ENCODE peak calls at places on chromosomes 16 and 17, in eight cellular contexts. J is esophagus squamous epithelium, G is tibial nerve, Z is sigmoid colon, A is transverse colon, L is body of pancreas, F is uterus, I is heart left ventricle. S is an unnamed sample. For H3K27me3, the result is how much of the 10 kb centered on the place peaks cover.

GRCh38 chr17:78684026-78684425 is 98.0 kb downstream of the CYTH1 start:
- DNase-seq in J (no peak), G (no peak), Z (no peak), A (no peak), L (no peak), F (no peak), I (no peak), S (no peak)

GRCh38 chr17:67066717-67067116 is 22.4 kb downstream of the CACNG1 start:
- DNase-seq in J (no peak), G (no peak), Z (no peak), A (no peak), L (no peak), F (no peak), I (no peak), S (no peak)

GRCh38 chr16:75087040-75087979 is 29.3 kb downstream of the LDHD start:
- DNase-seq in J (no peak), G (no peak), Z (peak), A (peak), L (no peak), F (no peak), I (peak), S (no peak)

GRCh38 chr17:1154704-1155103 is 25.1 kb downstream of the ABR start:
- DNase-seq in J (no peak), G (no peak), Z (no peak), A (no peak), L (no peak), F (no peak), I (no peak), S (no peak)

GRCh38 chr17:59601130-59601529 is 18.6 kb upstream of the CLTC start:
- DNase-seq in J (no peak), G (no peak), Z (no peak), A (no peak), L (no peak), F (no peak), I (no peak), S (no peak)

GRCh38 chr17:3167574-3167973 is 29.7 kb upstream of the OR1A2 start:
- DNase-seq in J (no peak), G (no peak), Z (no peak), A (no peak), L (no peak), F (no peak), I (no peak), S (no peak)

GRCh38 chr16:31505483-31505882 is 2.7 kb downstream of the RUSF1 start:
- DNase-seq in J (no peak), G (no peak), Z (no peak), A (no peak), L (no peak), F (no peak), I (no peak), S (no peak)

GRCh38 chr16:49649013-49649785 is 206.7 kb downstream of the ZNF423 start:
- DNase-seq in J (no peak), G (no peak), Z (no peak), A (no peak), L (no peak), F (no peak), I (no peak), S (no peak)

GRCh38 chr16:62068747-62069146 is 32.5 kb upstream of the CDH8 start:
- DNase-seq in J (no peak), G (no peak), Z (no peak), A (no peak), L (no peak), F (no peak), I (no peak), S (no peak)

GRCh38 chr17:5209396-5209795 is 17.7 kb upstream of the ZNF594 start:
- DNase-seq in J (no peak), G (no peak), Z (no peak), A (no peak), L (no peak), F (no peak), I (no peak), S (peak)

GRCh38 chr17:80294210-80294609 is 33.6 kb downstream of the RNF213 start:
- DNase-seq in J (no peak), G (no peak), Z (no peak), A (peak), L (no peak), F (no peak), I (no peak), S (peak)

GRCh38 chr17:82214012-82214628 is 1.5 kb upstream of the CCDC57 start:
- DNase-seq in J (no peak), G (no peak), Z (no peak), A (no peak), L (no peak), F (no peak), I (peak), S (peak)

GRCh38 chr17:73719588-73720071 is 75.4 kb upstream of the SDK2 start:
- DNase-seq in J (no peak), G (peak), Z (peak), A (peak), L (no peak), F (no peak), I (peak), S (peak)

GRCh38 chr17:60231691-60232090 is 81.9 kb downstream of the CA4 start:
- DNase-seq in J (no peak), G (no peak), Z (no peak), A (no peak), L (no peak), F (no peak), I (no peak), S (no peak)

GRCh38 chr17:73211745-73212144 is 18.9 kb downstream of the COG1 start:
- DNase-seq in J (no peak), G (no peak), Z (no peak), A (no peak), L (no peak), F (no peak), I (no peak), S (no peak)

GRCh38 chr17:81015135-81015534 is 19.8 kb upstream of the BAIAP2 start:
- DNase-seq in J (no peak), G (no peak), Z (no peak), A (no peak), L (no peak), F (no peak), I (no peak), S (no peak)

GRCh38 chr17:19386974-19387920 is at the start of gene MFAP4:
- DNase-seq in J (no peak), G (peak), Z (peak), A (peak), L (peak), F (peak), I (peak), S (peak)

GRCh38 chr16:22901563-22901962 is 87.6 kb downstream of the HS3ST2 start:
- DNase-seq in J (no peak), G (no peak), Z (no peak), A (no peak), L (no peak), F (no peak), I (no peak), S (no peak)

GRCh38 chr17:50361561-50362480 is 11.2 kb downstream of the MRPL27 start:
- DNase-seq in J (no peak), G (peak), Z (peak), A (peak), L (peak), F (no peak), I (no peak), S (no peak)

GRCh38 chr16:77780378-77780837 is 8.0 kb upstream of the VAT1L start:
- DNase-seq in J (no peak), G (no peak), Z (no peak), A (no peak), L (no peak), F (peak), I (no peak), S (no peak)

GRCh38 chr17:18182978-18183333 is 672 bp upstream of the ALKBH5 start:
- DNase-seq in J (peak), G (peak), Z (peak), A (peak), L (peak), F (peak), I (peak), S (peak)

GRCh38 chr16:12907670-12908233 is 6.4 kb downstream of the SHISA9 start:
- DNase-seq in J (no peak), G (no peak), Z (no peak), A (no peak), L (no peak), F (no peak), I (no peak), S (no peak)

GRCh38 chr17:550776-551175 is 163.9 kb downstream of the VPS53 start:
- DNase-seq in J (no peak), G (no peak), Z (no peak), A (no peak), L (no peak), F (no peak), I (no peak), S (no peak)

GRCh38 chr16:76193851-76194620 is 83.2 kb upstream of the CNTNAP4 start:
- DNase-seq in J (no peak), G (no peak), Z (no peak), A (no peak), L (no peak), F (no peak), I (no peak), S (no peak)

GRCh38 chr17:72122668-72123495 is 2.1 kb downstream of the SOX9 start:
- DNase-seq in J (no peak), G (no peak), Z (peak), A (peak), L (peak), F (no peak), I (no peak), S (no peak)

GRCh38 chr17:81524063-81524864 is 3.9 kb upstream of the FSCN2 start:
- DNase-seq in J (no peak), G (no peak), Z (no peak), A (no peak), L (no peak), F (no peak), I (peak), S (no peak)

GRCh38 chr16:2939968-2940367 is 24.1 kb upstream of the KREMEN2 start:
- DNase-seq in J (no peak), G (no peak), Z (no peak), A (no peak), L (no peak), F (no peak), I (no peak), S (no peak)

GRCh38 chr17:44518032-44518431 is 14.8 kb upstream of the GPATCH8 start:
- DNase-seq in J (no peak), G (no peak), Z (no peak), A (no peak), L (no peak), F (no peak), I (no peak), S (no peak)

GRCh38 chr17:41464682-41465081 is 2.5 kb downstream of the KRT32 start:
- DNase-seq in J (no peak), G (peak), Z (no peak), A (no peak), L (peak), F (peak), I (no peak), S (no peak)

GRCh38 chr17:17681187-17681743 is at the start of gene RAI1:
- DNase-seq in J (no peak), G (peak), Z (peak), A (peak), L (peak), F (peak), I (peak), S (peak)

GRCh38 chr16:87066695-87067556 is 250.3 kb downstream of the C16orf95 start:
- DNase-seq in J (no peak), G (no peak), Z (peak), A (no peak), L (no peak), F (no peak), I (no peak), S (no peak)

GRCh38 chr16:87068751-87069150 is 248.4 kb downstream of the C16orf95 start:
- DNase-seq in J (no peak), G (no peak), Z (peak), A (no peak), L (no peak), F (no peak), I (no peak), S (no peak)

GRCh38 chr16:87065781-87066694 is 251.2 kb downstream of the C16orf95 start:
- DNase-seq in J (no peak), G (no peak), Z (peak), A (no peak), L (no peak), F (no peak), I (no peak), S (no peak)

GRCh38 chr16:87068316-87068715 is 248.9 kb downstream of the C16orf95 start:
- DNase-seq in J (no peak), G (no peak), Z (peak), A (no peak), L (no peak), F (no peak), I (no peak), S (no peak)

GRCh38 chr16:87067890-87068289 is 249.3 kb downstream of the C16orf95 start:
- DNase-seq in J (no peak), G (no peak), Z (peak), A (no peak), L (no peak), F (no peak), I (no peak), S (no peak)
- H3K27me3 ChIP-seq in J (under half), G (under half), Z (under half), A (half or more), L (under half), F (under half), I (under half), S (under half)

DNA sequence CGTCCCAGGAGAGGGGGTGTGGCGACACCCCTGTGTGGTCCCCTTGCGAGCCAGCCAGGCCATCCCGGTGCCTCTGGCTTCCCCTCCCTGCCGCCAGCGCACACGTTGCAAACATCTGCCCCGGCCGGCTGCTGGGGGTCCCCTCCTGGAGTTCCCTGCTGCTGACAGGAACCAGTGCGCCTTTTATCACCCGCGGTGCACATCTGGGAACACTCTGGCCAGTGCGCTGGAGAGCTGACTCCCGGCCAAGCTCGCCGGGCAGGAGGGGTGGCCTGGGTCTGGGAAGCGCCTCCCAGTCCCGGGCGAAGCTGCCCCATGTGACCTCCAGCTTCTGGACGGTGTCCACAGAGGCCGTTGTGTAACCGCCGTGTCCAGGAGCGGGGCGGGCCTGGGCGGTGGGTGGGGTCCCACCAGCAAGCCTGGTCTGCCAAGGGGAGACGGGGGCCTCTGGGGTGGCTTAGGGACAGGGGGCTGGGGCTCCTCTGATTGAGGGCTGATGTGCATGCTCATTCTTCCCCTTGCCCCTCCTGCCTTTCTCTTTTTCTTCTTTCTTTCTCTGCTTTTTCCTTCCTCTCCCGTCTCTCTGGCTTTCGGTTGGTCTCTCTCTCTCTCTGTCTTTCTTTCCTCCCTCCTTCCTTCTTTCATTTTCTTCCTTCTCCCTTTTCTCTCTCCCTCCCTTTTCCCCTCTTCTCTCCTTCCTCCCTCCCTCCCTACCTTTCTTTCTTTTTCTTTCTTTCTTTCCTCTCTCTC is 25.2 kb upstream of the CIBAR2 start:
- DNase-seq in J (no peak), G (peak), Z (peak), A (peak), L (peak), F (peak), I (peak), S (peak)
- TF ChIP-seq POLR2A in J (no peak), G (no peak), Z (no peak), A (no peak), L (peak), F (no peak), I (no peak), S (no peak)

GRCh38 chr17:15946611-15947120 is 1.7 kb downstream of the ADORA2B start:
- DNase-seq in J (no peak), G (no peak), Z (peak), A (peak), L (no peak), F (no peak), I (no peak), S (peak)
- H3K27me3 ChIP-seq in J (under half), G (under half), Z (under half), A (under half), L (under half), F (under half), I (under half), S (under half)

GRCh38 chr17:7479389-7480192 is at the start of gene ZBTB4:
- DNase-seq in J (no peak), G (no peak), Z (peak), A (peak), L (peak), F (peak), I (peak), S (peak)
- TF ChIP-seq POLR2A in J (peak), G (peak), Z (peak), A (peak), L (peak), F (peak), I (peak), S (no peak)

DNA sequence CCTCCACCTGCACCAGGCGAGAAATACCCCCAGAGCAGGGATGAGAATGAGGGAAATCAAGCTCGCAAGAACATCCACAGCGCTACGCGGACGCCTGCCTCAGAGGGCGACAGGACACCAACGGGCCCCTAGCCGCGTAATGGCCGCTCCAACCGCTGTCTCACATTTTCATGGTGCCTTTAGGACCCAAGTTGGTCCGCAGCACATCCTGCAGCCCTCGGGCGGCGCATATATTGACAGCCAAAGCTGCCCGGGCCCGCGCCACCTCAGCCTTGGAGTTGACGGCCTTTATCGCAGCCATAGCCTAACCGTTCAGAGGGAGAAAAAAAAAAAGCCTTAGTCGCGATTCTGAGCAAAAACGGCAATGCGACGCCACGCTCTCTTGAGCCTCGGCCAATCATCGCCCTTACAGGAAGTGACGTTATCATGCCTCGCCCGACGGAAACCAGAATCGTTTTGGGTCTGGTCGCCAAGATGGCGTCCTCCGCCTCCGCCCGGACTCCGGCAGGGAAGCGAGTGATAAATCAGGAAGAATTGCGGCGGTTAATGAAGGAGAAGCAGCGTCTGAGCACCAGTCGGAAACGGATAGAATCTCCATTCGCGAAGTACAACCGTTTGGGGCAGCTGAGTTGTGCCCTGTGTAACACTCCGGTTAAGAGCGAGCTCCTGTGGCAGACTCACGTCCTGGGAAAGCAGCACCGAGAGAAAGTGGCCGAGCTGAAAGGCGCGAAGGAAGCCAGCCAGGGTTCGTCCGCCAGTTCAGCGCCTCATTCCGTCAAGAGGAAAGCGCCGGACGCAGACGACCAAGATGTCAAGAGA is at the start of the genes CCT6B and ZNF830:
- DNase-seq in J (peak), G (peak), Z (peak), A (peak), L (peak), F (peak), I (peak), S (peak)
- H3K27me3 ChIP-seq in J (under half), G (under half), Z (under half), A (under half), L (under half), F (under half), I (under half), S (under half)

DNA sequence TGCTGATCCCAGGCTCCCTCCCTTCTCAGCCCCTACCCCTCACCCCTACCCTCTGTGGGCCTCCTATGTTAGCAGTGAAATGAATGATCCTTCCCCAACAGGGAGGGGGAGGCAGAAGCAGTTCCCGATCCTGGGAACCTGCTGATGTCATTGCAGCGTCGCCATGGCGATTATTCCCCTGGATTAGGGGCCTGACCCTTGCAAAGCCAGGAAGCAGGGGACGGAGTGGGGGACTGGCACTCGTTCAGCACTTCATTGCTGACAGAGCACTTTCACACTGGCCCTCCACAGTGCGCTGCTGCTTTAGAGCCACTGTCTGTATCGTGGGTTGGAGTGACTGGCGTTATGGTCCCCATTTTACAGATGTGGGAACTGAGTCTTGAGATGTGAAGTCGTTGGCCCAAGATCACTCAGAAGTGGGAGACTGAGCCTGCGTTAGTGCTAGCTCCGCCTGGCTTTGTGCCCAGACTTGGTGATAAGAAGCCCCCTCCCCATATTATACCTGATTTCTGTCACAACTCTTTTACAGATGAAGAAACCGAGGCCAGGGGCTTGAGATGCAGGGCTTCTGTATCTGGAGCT is 26.6 kb downstream of the LASP1 start:
- DNase-seq in J (no peak), G (no peak), Z (no peak), A (no peak), L (no peak), F (no peak), I (no peak), S (peak)
- TF ChIP-seq POLR2A in J (no peak), G (no peak), Z (no peak), A (no peak), L (no peak), F (no peak), I (no peak), S (no peak)

GRCh38 chr17:38566666-38567031 is 39.1 kb downstream of the SRCIN1 start:
- DNase-seq in J (no peak), G (no peak), Z (no peak), A (no peak), L (no peak), F (no peak), I (no peak), S (no peak)

GRCh38 chr17:38564254-38564605 is 41.5 kb downstream of the SRCIN1 start:
- DNase-seq in J (no peak), G (no peak), Z (no peak), A (no peak), L (no peak), F (no peak), I (no peak), S (no peak)

GRCh38 chr17:38567350-38567749 is 38.4 kb downstream of the SRCIN1 start:
- DNase-seq in J (no peak), G (no peak), Z (no peak), A (no peak), L (no peak), F (no peak), I (no peak), S (no peak)

GRCh38 chr17:38564869-38565268 is 40.9 kb downstream of the SRCIN1 start:
- DNase-seq in J (no peak), G (no peak), Z (no peak), A (no peak), L (no peak), F (no peak), I (no peak), S (no peak)

GRCh38 chr17:38565853-38566665 is 39.7 kb downstream of the SRCIN1 start:
- DNase-seq in J (no peak), G (no peak), Z (no peak), A (no peak), L (no peak), F (no peak), I (no peak), S (no peak)
- H3K27me3 ChIP-seq in J (under half), G (under half), Z (under half), A (half or more), L (under half), F (under half), I (half or more), S (half or more)

GRCh38 chr16:19521471-19522368 is at the start of gene GDE1:
- DNase-seq in J (peak), G (peak), Z (peak), A (peak), L (peak), F (peak), I (peak), S (peak)
- TF ChIP-seq POLR2A in J (peak), G (peak), Z (peak), A (peak), L (peak), F (peak), I (peak), S (peak)